ENCODE peak calls at places on chromosomes 3 and 15, in seven cellular contexts. H is stomach, O is suprapubic skin, L is A549, C is HepG2, E is tibial nerve, Z is ovary. A is an unnamed sample.

GRCh38 chr3:115905871-115906270 is 282.6 kb downstream of the GAP43 start:
- DNase-seq in H (no peak), O (no peak), L (no peak), C (no peak), E (no peak), Z (no peak), A (no peak)

GRCh38 chr3:52317178-52317577 is 1.1 kb downstream of the DNAH1 start:
- DNase-seq in H (no peak), O (no peak), L (no peak), C (no peak), E (no peak), Z (no peak), A (peak)

GRCh38 chr15:79418693-79419279 is 13.3 kb upstream of the MINAR1 start:
- DNase-seq in H (no peak), O (no peak), L (no peak), C (no peak), E (no peak), Z (no peak), A (no peak)

GRCh38 chr3:185549111-185549510 is 3.3 kb downstream of the LIPH start:
- DNase-seq in H (peak), O (no peak), L (peak), C (no peak), E (no peak), Z (peak), A (no peak)

GRCh38 chr3:184320099-184320445 is 5.7 kb downstream of the EIF4G1 start:
- DNase-seq in H (peak), O (peak), L (peak), C (peak), E (peak), Z (peak), A (peak)

GRCh38 chr3:120218981-120219380 is 66.0 kb downstream of the GPR156 start:
- DNase-seq in H (no peak), O (no peak), L (no peak), C (no peak), E (no peak), Z (no peak), A (no peak)

GRCh38 chr3:137010137-137010536 is 52.4 kb downstream of the IL20RB start:
- DNase-seq in H (no peak), O (no peak), L (no peak), C (no peak), E (no peak), Z (no peak), A (no peak)

GRCh38 chr3:73148207-73148606 is 86.7 kb downstream of the EBLN2 start:
- DNase-seq in H (no peak), O (no peak), L (no peak), C (no peak), E (no peak), Z (no peak), A (no peak)

GRCh38 chr3:18556503-18556902 is 131.4 kb upstream of the SATB1 start:
- DNase-seq in H (no peak), O (no peak), L (no peak), C (no peak), E (no peak), Z (no peak), A (peak)

GRCh38 chr3:11482024-11482423 is 161.7 kb downstream of the VGLL4 start:
- DNase-seq in H (peak), O (no peak), L (no peak), C (no peak), E (peak), Z (peak), A (peak)

GRCh38 chr15:50222181-50222580 is 40.2 kb downstream of the SLC27A2 start:
- DNase-seq in H (no peak), O (no peak), L (no peak), C (no peak), E (no peak), Z (no peak), A (no peak)

GRCh38 chr15:43465105-43465504 is 27.9 kb downstream of the TP53BP1 start:
- DNase-seq in H (no peak), O (no peak), L (no peak), C (no peak), E (no peak), Z (no peak), A (no peak)

GRCh38 chr3:112857526-112857925 is 10.9 kb upstream of the CD200R1L start:
- DNase-seq in H (no peak), O (no peak), L (no peak), C (no peak), E (no peak), Z (no peak), A (no peak)

GRCh38 chr3:112860898-112861297 is 14.2 kb upstream of the CD200R1L start:
- DNase-seq in H (no peak), O (no peak), L (no peak), C (no peak), E (no peak), Z (no peak), A (no peak)

GRCh38 chr3:112858410-112859069 is 11.9 kb upstream of the CD200R1L start:
- DNase-seq in H (no peak), O (no peak), L (no peak), C (no peak), E (no peak), Z (no peak), A (peak)

GRCh38 chr3:112855883-112856282 is 9.2 kb upstream of the CD200R1L start:
- DNase-seq in H (no peak), O (no peak), L (no peak), C (no peak), E (no peak), Z (no peak), A (no peak)

GRCh38 chr3:112856537-112856936 is 9.9 kb upstream of the CD200R1L start:
- DNase-seq in H (no peak), O (no peak), L (no peak), C (no peak), E (no peak), Z (no peak), A (no peak)
- TF ChIP-seq EP300 in H (no peak), O (no peak), L (no peak), C (no peak), E (no peak), Z (no peak), A (no peak)

DNA sequence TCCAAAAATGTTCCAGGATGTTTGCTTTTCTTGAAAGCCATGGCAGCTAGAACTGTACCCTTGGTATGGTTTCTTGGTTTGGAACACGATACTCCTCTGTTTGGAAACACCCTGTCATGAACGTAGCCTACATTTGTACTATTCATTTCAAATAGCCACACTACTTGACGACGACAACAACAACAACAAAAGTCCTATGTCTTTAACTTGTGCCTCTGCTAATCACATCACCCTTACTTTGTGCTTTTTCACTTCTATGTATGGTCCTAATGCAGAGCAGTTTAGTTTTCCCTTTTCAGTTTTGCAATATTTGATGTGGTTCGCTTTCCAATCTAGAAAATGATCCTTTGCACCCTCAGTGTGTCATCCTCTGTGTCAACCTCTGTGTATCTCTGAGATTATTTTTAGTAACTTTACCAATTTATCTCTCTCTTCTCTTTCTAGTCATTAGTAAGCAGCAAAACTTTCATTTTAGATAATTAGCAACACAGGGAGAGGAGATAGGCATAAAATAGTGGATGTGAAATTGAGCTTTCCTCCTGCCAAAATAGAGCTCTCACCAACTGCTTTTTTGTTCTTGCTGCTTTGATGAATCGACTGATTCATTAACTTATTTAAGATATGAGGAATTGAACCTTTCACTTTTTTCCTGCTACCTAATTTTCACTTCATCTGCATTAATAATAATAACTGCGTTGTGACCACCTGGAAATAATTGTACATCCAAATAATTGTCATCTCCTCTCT is 44.1 kb upstream of the TP63 start:
- DNase-seq in H (no peak), O (no peak), L (no peak), C (no peak), E (no peak), Z (no peak), A (no peak)
- TF ChIP-seq CTCF in H (no peak), O (no peak), L (no peak), C (no peak), E (no peak), Z (no peak), A (no peak)

GRCh38 chr15:77440378-77440999 is 19.8 kb downstream of the HMG20A start:
- DNase-seq in H (no peak), O (no peak), L (no peak), C (no peak), E (no peak), Z (no peak), A (no peak)
- TF ChIP-seq EP300 in H (no peak), O (no peak), L (no peak), C (no peak), E (no peak), Z (no peak), A (no peak)

GRCh38 chr3:134302674-134303073 is 52.0 kb upstream of the RYK start:
- DNase-seq in H (peak), O (no peak), L (no peak), C (no peak), E (no peak), Z (no peak), A (peak)

GRCh38 chr3:134298281-134298680 is 47.6 kb upstream of the RYK start:
- DNase-seq in H (no peak), O (no peak), L (no peak), C (no peak), E (no peak), Z (no peak), A (no peak)

GRCh38 chr3:134299185-134299887 is 48.7 kb upstream of the RYK start:
- DNase-seq in H (no peak), O (no peak), L (no peak), C (no peak), E (no peak), Z (peak), A (no peak)

GRCh38 chr3:134299888-134300206 is 49.2 kb upstream of the RYK start:
- DNase-seq in H (no peak), O (no peak), L (no peak), C (no peak), E (no peak), Z (no peak), A (no peak)

DNA sequence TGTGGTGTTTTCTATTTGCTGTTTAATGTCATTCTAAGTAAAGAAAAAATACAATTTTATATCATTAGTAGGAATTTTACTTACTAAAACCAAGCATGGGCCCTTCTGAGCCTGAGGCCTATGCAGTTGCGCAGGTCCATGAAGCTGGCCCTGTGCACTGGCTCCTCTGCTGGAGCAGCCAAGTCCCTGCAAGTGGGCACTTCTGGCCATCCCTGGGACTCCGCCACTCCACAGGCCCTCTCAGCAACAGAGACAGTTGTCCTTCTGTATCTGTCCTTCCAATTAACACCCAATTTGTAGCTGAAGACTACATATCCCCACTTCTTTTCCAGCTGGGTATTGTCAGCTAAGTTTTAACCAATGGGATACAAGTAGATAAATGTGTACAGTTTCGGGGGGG is 49.9 kb upstream of the RYK start:
- DNase-seq in H (no peak), O (no peak), L (no peak), C (no peak), E (no peak), Z (no peak), A (no peak)
- TF ChIP-seq CTCF in H (no peak), O (no peak), L (no peak), C (peak), E (no peak), Z (no peak), A (no peak)

GRCh38 chr3:169846458-169847193 is 23.1 kb downstream of the LRRC31 start:
- DNase-seq in H (no peak), O (no peak), L (peak), C (no peak), E (no peak), Z (no peak), A (no peak)
- TF ChIP-seq EP300 in H (no peak), O (no peak), L (no peak), C (no peak), E (no peak), Z (no peak), A (no peak)

GRCh38 chr3:32391643-32392529 is at the start of gene CMTM7:
- DNase-seq in H (peak), O (peak), L (peak), C (peak), E (no peak), Z (peak), A (peak)
- TF ChIP-seq CTCF in H (no peak), O (no peak), L (no peak), C (no peak), E (no peak), Z (no peak), A (no peak)

GRCh38 chr3:39981547-39982184 is 172.3 kb downstream of the MYRIP start:
- DNase-seq in H (no peak), O (no peak), L (no peak), C (no peak), E (no peak), Z (no peak), A (no peak)
- TF ChIP-seq EP300 in H (no peak), O (no peak), L (no peak), C (no peak), E (no peak), Z (no peak), A (no peak)